ENCODE peak calls at places on chromosomes 13 and 19, in ten cellular contexts. B is transverse colon, E is H1, T is sigmoid colon, J is stomach, V is GM12878, Q is upper lobe of left lung, U is esophagus muscularis mucosa, G is K562, S is HepG2. W is an unnamed sample.
A peak's percentile ranks its signal among the peaks of the same experiment; 100 is the strongest.

GRCh38 chr13:112063807-112064206 is 3.1 kb upstream of the SOX1 start:
- DNase-seq in B (no peak), E (no peak), T (no peak), J (no peak), V (no peak), Q (no peak), U (no peak), G (no peak), S (no peak), W (no peak)

GRCh38 chr19:16327911-16328823 is 3.5 kb downstream of the KLF2 start:
- DNase-seq in B (peak; percentile 75), E (no peak), T (peak; percentile 96), J (peak; percentile 73), V (no peak), Q (peak; percentile 94), U (peak; percentile 98), G (no peak), S (no peak), W (peak; percentile 93)

GRCh38 chr13:69243366-69243765 is 864.3 kb upstream of the ATXN8OS start:
- DNase-seq in B (no peak), E (no peak), T (no peak), J (no peak), V (no peak), Q (no peak), U (no peak), G (no peak), S (no peak), W (no peak)

GRCh38 chr13:108020027-108020426 is 195.3 kb downstream of the LIG4 start:
- DNase-seq in B (no peak), E (no peak), T (no peak), J (peak; percentile 37), V (no peak), Q (no peak), U (no peak), G (no peak), S (no peak), W (no peak)

GRCh38 chr13:44406617-44407016 is 33.0 kb downstream of the SERP2 start:
- DNase-seq in B (no peak), E (no peak), T (no peak), J (no peak), V (no peak), Q (no peak), U (no peak), G (no peak), S (no peak), W (no peak)

GRCh38 chr13:26022538-26023292 is 29.1 kb downstream of the SHISA2 start:
- DNase-seq in B (no peak), E (peak; percentile 39), T (no peak), J (peak; percentile 88), V (no peak), Q (peak; percentile 89), U (no peak), G (no peak), S (no peak), W (peak; percentile 74)

GRCh38 chr19:16614941-16615340 is 13.1 kb downstream of the MED26 start:
- DNase-seq in B (no peak), E (no peak), T (no peak), J (no peak), V (no peak), Q (no peak), U (no peak), G (no peak), S (no peak), W (no peak)

GRCh38 chr19:50003810-50004419 is 21.3 kb downstream of the VRK3 start:
- DNase-seq in B (peak; percentile 15), E (no peak), T (peak; percentile 83), J (peak; percentile 34), V (peak; percentile 44), Q (peak; percentile 28), U (no peak), G (peak; percentile 80), S (no peak), W (no peak)

GRCh38 chr19:30686252-30686762 is 314.1 kb downstream of the ZNF536 start:
- DNase-seq in B (no peak), E (no peak), T (peak; percentile 46), J (no peak), V (no peak), Q (no peak), U (no peak), G (no peak), S (no peak), W (peak; percentile 32)

GRCh38 chr13:52070929-52071523 is 46.5 kb downstream of the UTP14C start:
- DNase-seq in B (no peak), E (no peak), T (no peak), J (no peak), V (no peak), Q (no peak), U (no peak), G (peak; percentile 77), S (peak; percentile 54), W (no peak)

GRCh38 chr19:43594710-43595604 is 977 bp downstream of the IRGQ start:
- DNase-seq in B (peak; percentile 62), E (peak; percentile 83), T (peak; percentile 81), J (peak; percentile 56), V (no peak), Q (peak; percentile 65), U (no peak), G (peak; percentile 52), S (peak; percentile 47), W (no peak)

GRCh38 chr19:45474191-45474940 is 6.6 kb downstream of the FOSB start:
- DNase-seq in B (no peak), E (no peak), T (no peak), J (no peak), V (no peak), Q (no peak), U (no peak), G (no peak), S (no peak), W (peak; percentile 86)

GRCh38 chr13:34435338-34435737 is 506.7 kb upstream of the NBEA start:
- DNase-seq in B (no peak), E (no peak), T (no peak), J (no peak), V (no peak), Q (no peak), U (no peak), G (no peak), S (no peak), W (no peak)

GRCh38 chr13:25214371-25215252 is 42.5 kb upstream of the AMER2 start:
- DNase-seq in B (no peak), E (no peak), T (peak; percentile 83), J (no peak), V (no peak), Q (no peak), U (no peak), G (no peak), S (no peak), W (no peak)

GRCh38 chr19:22807061-22807835 is 23.3 kb upstream of the ZNF99 start:
- DNase-seq in B (no peak), E (no peak), T (no peak), J (no peak), V (no peak), Q (no peak), U (no peak), G (no peak), S (no peak), W (no peak)

GRCh38 chr19:9406798-9407352 is 28.5 kb downstream of the ZNF266 start:
- DNase-seq in B (peak; percentile 26), E (no peak), T (peak; percentile 88), J (peak; percentile 32), V (no peak), Q (peak; percentile 33), U (no peak), G (peak; percentile 78), S (no peak), W (no peak)

DNA sequence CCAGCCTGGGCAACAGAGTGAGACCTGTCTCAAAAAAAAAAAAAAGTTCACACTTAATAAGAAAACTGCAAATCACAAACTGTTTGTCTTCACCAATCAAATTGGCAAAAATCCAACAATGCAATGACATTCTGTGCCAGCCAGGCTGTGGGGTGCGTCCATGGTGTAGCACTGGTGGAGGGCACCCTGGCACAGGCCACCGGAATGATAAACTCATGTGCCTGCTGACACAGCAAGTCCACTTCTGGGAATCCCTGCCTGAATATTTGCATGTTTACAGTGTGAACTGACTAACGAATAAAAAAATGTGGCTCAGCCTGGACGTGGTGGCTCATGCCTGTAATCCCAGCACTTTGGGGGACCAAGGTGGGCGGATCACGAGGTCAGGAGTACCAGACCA is 1.6 kb upstream of the LRRC25 start:
- DNase-seq in B (peak; percentile 60), E (no peak), T (no peak), J (peak; percentile 87), V (no peak), Q (peak; percentile 78), U (no peak), G (no peak), S (no peak), W (no peak)
- TF ChIP-seq POLR2AphosphoS5 in B (no peak), E (no peak), T (peak; percentile 15), J (peak; percentile 26), V (no peak), Q (peak; percentile 69), U (no peak), G (no peak), S (no peak), W (no peak)

GRCh38 chr19:13952154-13953020 is at the start of gene DCAF15:
- DNase-seq in B (peak; percentile 99), E (peak; percentile 100), T (peak; percentile 100), J (peak; percentile 99), V (peak; percentile 99), Q (peak; percentile 99), U (peak; percentile 100), G (peak; percentile 100), S (peak; percentile 98), W (peak; percentile 100)
- TF ChIP-seq POLR2A in B (peak; percentile 72), E (peak; percentile 84), T (peak; percentile 23), J (no peak), V (peak; percentile 87), Q (no peak), U (peak; percentile 16), G (peak; percentile 90), S (peak; percentile 58), W (no peak)

DNA sequence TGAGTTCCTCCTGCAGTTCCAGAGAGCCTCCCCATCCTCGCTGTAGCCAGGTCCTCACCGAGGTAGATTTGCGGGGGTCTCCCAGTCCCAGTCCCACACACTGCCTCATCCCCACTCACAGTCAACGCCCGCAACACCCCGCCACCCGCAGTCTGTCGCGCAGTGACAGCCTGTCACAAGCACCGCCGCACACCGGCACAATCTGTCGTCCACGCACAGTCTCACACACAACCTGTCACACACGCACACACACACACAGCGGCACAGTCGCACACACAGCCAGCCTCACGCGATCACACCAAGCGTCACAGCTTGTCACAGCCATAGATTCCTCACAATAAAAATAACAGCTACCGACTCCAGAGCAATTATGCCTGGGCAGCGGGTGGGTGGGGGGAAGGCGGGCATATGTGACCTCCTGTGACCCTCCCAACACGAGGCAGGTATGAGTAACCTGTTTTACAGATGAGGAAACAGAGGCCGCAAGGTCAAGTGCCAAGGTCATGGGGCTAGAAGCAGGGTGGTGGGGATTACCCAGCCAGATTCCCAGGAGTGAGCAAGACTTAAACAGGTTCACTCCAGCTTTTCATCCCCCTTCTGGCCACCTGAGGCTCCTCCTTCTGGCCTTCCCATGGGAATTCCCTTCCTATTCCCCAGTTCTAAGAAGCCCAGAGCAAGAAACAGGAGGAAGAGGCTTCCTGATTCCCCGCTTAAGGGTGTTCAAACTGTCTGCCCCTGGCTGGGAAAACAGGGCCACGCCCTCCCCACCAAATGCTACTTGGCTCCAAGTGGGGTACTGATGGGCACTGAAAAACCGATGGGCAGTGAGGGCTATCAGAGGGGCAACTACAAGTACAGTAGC is 13.9 kb downstream of the NFIX start:
- DNase-seq in B (no peak), E (no peak), T (no peak), J (no peak), V (no peak), Q (peak; percentile 54), U (no peak), G (no peak), S (no peak), W (no peak)
- TF ChIP-seq EP300 in B (no peak), E (no peak), T (no peak), J (no peak), V (no peak), Q (no peak), U (no peak), G (no peak), S (no peak), W (no peak)

GRCh38 chr19:12676384-12676792 is 5.3 kb downstream of the DHPS start:
- DNase-seq in B (peak; percentile 86), E (peak; percentile 99), T (peak; percentile 89), J (peak; percentile 85), V (no peak), Q (peak; percentile 80), U (peak; percentile 93), G (peak; percentile 83), S (peak; percentile 77), W (peak; percentile 92)
- TF ChIP-seq POLR2AphosphoS5 in B (no peak), E (peak; percentile 57), T (no peak), J (no peak), V (peak; percentile 55), Q (no peak), U (no peak), G (peak; percentile 10), S (no peak), W (no peak)

W was measured in suprapubic skin.